ENCODE peak calls at places on chromosomes 4 and X, in eight cellular contexts. K is neural crest cell, Z is AG10803, W is neural progenitor cell, D is esophagus squamous epithelium, L is tibial nerve, A is astrocyte of the spinal cord, N is AG09309. J is an unnamed sample.

GRCh38 chrX:34132028-34132427 is at the start of gene FAM47A:
- DNase-seq in K (no peak), Z (no peak), W (no peak), D (no peak), L (no peak), A (no peak), N (no peak), J (no peak)

GRCh38 chr4:116122131-116122530 is 963.2 kb downstream of the TRAM1L1 start:
- DNase-seq in K (no peak), Z (no peak), W (no peak), D (no peak), L (no peak), A (peak; percentile 48), N (no peak), J (no peak)

GRCh38 chr4:25209702-25210101 is 24.1 kb upstream of the PI4K2B start:
- DNase-seq in K (no peak), Z (no peak), W (no peak), D (no peak), L (no peak), A (no peak), N (no peak), J (no peak)

GRCh38 chr4:120682981-120683380 is 239.5 kb downstream of the PRDM5 start:
- DNase-seq in K (no peak), Z (peak; percentile 32), W (no peak), D (no peak), L (no peak), A (peak; percentile 22), N (peak; percentile 44), J (no peak)

GRCh38 chr4:58761563-58761962 is 1651.4 kb upstream of the IGFBP7 start:
- DNase-seq in K (no peak), Z (no peak), W (no peak), D (no peak), L (no peak), A (no peak), N (no peak), J (no peak)

GRCh38 chr4:40253906-40254305 is 57.1 kb downstream of the RHOH start:
- DNase-seq in K (no peak), Z (no peak), W (no peak), D (no peak), L (no peak), A (no peak), N (no peak), J (no peak)

GRCh38 chrX:120311632-120312000 is 355 bp upstream of the TMEM255A start:
- DNase-seq in K (no peak), Z (no peak), W (no peak), D (no peak), L (no peak), A (no peak), N (no peak), J (no peak)

GRCh38 chr4:121980643-121981042 is 28.8 kb upstream of the TRPC3 start:
- DNase-seq in K (no peak), Z (peak; percentile 80), W (no peak), D (no peak), L (no peak), A (no peak), N (no peak), J (no peak)

GRCh38 chrX:13266641-13267420 is 53.0 kb downstream of the ATXN3L start:
- DNase-seq in K (peak; percentile 16), Z (no peak), W (peak; percentile 93), D (no peak), L (no peak), A (peak; percentile 24), N (no peak), J (no peak)

GRCh38 chr4:175109933-175110332 is 191.8 kb downstream of the ADAM29 start:
- DNase-seq in K (no peak), Z (no peak), W (no peak), D (no peak), L (no peak), A (no peak), N (no peak), J (no peak)
- TF ChIP-seq CTCF in K (no peak), Z (no peak), W (peak; percentile 30), D (no peak), L (no peak), A (no peak), N (no peak), J (no peak)

GRCh38 chrX:30865020-30865419 is 24.0 kb downstream of the TAB3 start:
- DNase-seq in K (no peak), Z (no peak), W (peak; percentile 37), D (no peak), L (no peak), A (no peak), N (no peak), J (no peak)
- TF ChIP-seq CTCF in K (peak; percentile 40), Z (no peak), W (peak; percentile 46), D (peak; percentile 28), L (no peak), A (peak; percentile 3), N (no peak), J (no peak)

GRCh38 chrX:11351375-11352295 is 58.4 kb downstream of the AMELX start:
- DNase-seq in K (no peak), Z (peak; percentile 77), W (no peak), D (no peak), L (peak; percentile 14), A (peak; percentile 71), N (peak; percentile 27), J (no peak)
- TF ChIP-seq CTCF in K (no peak), Z (no peak), W (no peak), D (no peak), L (no peak), A (no peak), N (no peak), J (no peak)

GRCh38 chr4:3233391-3234071 is 15.4 kb upstream of the MSANTD1 start:
- DNase-seq in K (no peak), Z (peak; percentile 32), W (no peak), D (no peak), L (no peak), A (no peak), N (no peak), J (no peak)
- TF ChIP-seq CTCF in K (no peak), Z (no peak), W (no peak), D (no peak), L (no peak), A (no peak), N (no peak), J (peak; percentile 1)

GRCh38 chr4:108685036-108685686 is 34.8 kb downstream of the OSTC start:
- DNase-seq in K (no peak), Z (peak; percentile 27), W (no peak), D (no peak), L (no peak), A (no peak), N (no peak), J (no peak)

GRCh38 chr4:108681321-108681809 is 31.0 kb downstream of the OSTC start:
- DNase-seq in K (no peak), Z (peak; percentile 11), W (no peak), D (no peak), L (no peak), A (no peak), N (no peak), J (no peak)

DNA sequence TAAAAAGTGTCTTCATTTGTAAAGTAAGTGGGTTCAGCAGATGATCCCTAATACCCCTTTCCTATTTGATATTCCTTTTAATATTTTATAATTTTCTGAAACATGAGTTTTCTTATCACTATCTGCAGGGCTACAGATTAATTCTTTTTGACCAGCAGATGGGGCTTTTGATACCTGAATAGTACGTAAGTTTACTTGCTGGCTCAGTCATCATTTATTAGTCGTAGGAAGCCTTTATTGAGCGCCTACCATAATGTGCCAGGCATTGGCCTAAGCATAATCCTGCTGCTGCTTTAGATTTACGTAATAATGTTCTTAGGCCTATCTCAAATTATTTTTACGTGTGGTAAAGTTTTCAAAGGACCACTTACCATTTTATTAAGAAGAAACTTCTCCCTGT is 33.1 kb downstream of the OSTC start:
- DNase-seq in K (no peak), Z (peak; percentile 48), W (peak; percentile 40), D (no peak), L (no peak), A (peak; percentile 52), N (no peak), J (no peak)
- TF ChIP-seq CTCF in K (peak; percentile 60), Z (peak; percentile 50), W (peak; percentile 53), D (peak; percentile 44), L (no peak), A (peak; percentile 40), N (peak; percentile 34), J (no peak)